ENCODE peak calls at places on chromosome 17, in eight cellular contexts. G is transverse colon; V is kidney; L is heart left ventricle; A is lung; E is PC-3; D is CD4-positive, alpha-beta memory T cell; P is cardiac muscle cell. I is an unnamed sample. For H3K9me3, the result is how much of the 10 kb centered on the place peaks cover.

GRCh38 chr17:77501751-77502625 is 361.2 kb downstream of the SEC14L1 start:
- DNase-seq in G (peak), V (no peak), L (no peak), A (no peak), E (no peak), D (no peak), P (no peak), I (no peak)

GRCh38 chr17:67058036-67058435 is 13.7 kb downstream of the CACNG1 start:
- DNase-seq in G (no peak), V (no peak), L (no peak), A (peak), E (no peak), D (no peak), P (no peak), I (no peak)

GRCh38 chr17:77191266-77191665 is 50.5 kb downstream of the SEC14L1 start:
- DNase-seq in G (no peak), V (no peak), L (no peak), A (no peak), E (no peak), D (no peak), P (no peak), I (no peak)

GRCh38 chr17:18129041-18129502 is 20.5 kb downstream of the MYO15A start:
- DNase-seq in G (no peak), V (no peak), L (no peak), A (peak), E (peak), D (no peak), P (no peak), I (no peak)

GRCh38 chr17:50657054-50657453 is 22.4 kb downstream of the ABCC3 start:
- DNase-seq in G (no peak), V (peak), L (no peak), A (no peak), E (no peak), D (no peak), P (no peak), I (no peak)

GRCh38 chr17:35257080-35257701 is 14.3 kb downstream of the SLFN5 start:
- DNase-seq in G (peak), V (no peak), L (no peak), A (peak), E (peak), D (no peak), P (no peak), I (no peak)

GRCh38 chr17:66114609-66115008 is 77.3 kb downstream of the CEP112 start:
- DNase-seq in G (no peak), V (no peak), L (no peak), A (no peak), E (peak), D (no peak), P (no peak), I (no peak)

GRCh38 chr17:61574542-61575351 is 16.3 kb downstream of the NACA2 start:
- DNase-seq in G (no peak), V (no peak), L (no peak), A (no peak), E (peak), D (no peak), P (peak), I (no peak)

GRCh38 chr17:66190738-66191606 is 961 bp downstream of the CEP112 start:
- DNase-seq in G (no peak), V (no peak), L (no peak), A (no peak), E (peak), D (no peak), P (peak), I (no peak)

GRCh38 chr17:2171725-2172446 is 117.0 kb downstream of the HIC1 start:
- DNase-seq in G (peak), V (peak), L (peak), A (peak), E (peak), D (no peak), P (peak), I (no peak)

GRCh38 chr17:48037036-48037881 is at the start of gene COPZ2:
- DNase-seq in G (peak), V (peak), L (peak), A (peak), E (no peak), D (peak), P (peak), I (peak)

GRCh38 chr17:16297367-16298139 is 55.7 kb downstream of the CENPV start:
- DNase-seq in G (peak), V (no peak), L (no peak), A (no peak), E (no peak), D (no peak), P (no peak), I (no peak)

GRCh38 chr17:8443756-8444155 is 8.1 kb downstream of the NDEL1 start:
- DNase-seq in G (no peak), V (no peak), L (no peak), A (no peak), E (no peak), D (no peak), P (no peak), I (no peak)

GRCh38 chr17:75785016-75785769 is 587 bp downstream of the UNK start:
- DNase-seq in G (peak), V (peak), L (peak), A (peak), E (peak), D (no peak), P (peak), I (no peak)

GRCh38 chr17:19237389-19238166 is 412 bp downstream of the EPN2 start:
- DNase-seq in G (peak), V (peak), L (peak), A (peak), E (no peak), D (peak), P (peak), I (peak)

GRCh38 chr17:40542562-40543411 is 22.5 kb downstream of the CCR7 start:
- DNase-seq in G (peak), V (peak), L (peak), A (no peak), E (no peak), D (no peak), P (no peak), I (no peak)

GRCh38 chr17:1532836-1533602 is 16.6 kb upstream of the INPP5K start:
- DNase-seq in G (no peak), V (no peak), L (no peak), A (no peak), E (peak), D (peak), P (peak), I (peak)

GRCh38 chr17:78705071-78705470 is 77.0 kb downstream of the CYTH1 start:
- DNase-seq in G (no peak), V (no peak), L (no peak), A (no peak), E (no peak), D (no peak), P (no peak), I (no peak)

GRCh38 chr17:9729034-9729650 is 62.2 kb downstream of the DHRS7C start:
- DNase-seq in G (no peak), V (no peak), L (no peak), A (no peak), E (peak), D (peak), P (peak), I (no peak)

GRCh38 chr17:17484451-17484899 is 7.7 kb downstream of the MED9 start:
- DNase-seq in G (no peak), V (no peak), L (no peak), A (no peak), E (no peak), D (no peak), P (no peak), I (no peak)

GRCh38 chr17:50356418-50356817 is 10.5 kb downstream of the XYLT2 start:
- DNase-seq in G (no peak), V (no peak), L (peak), A (no peak), E (no peak), D (no peak), P (no peak), I (no peak)

GRCh38 chr17:39925282-39926134 is 1.9 kb downstream of the ORMDL3 start:
- DNase-seq in G (no peak), V (no peak), L (no peak), A (no peak), E (no peak), D (no peak), P (no peak), I (no peak)

GRCh38 chr17:378068-378467 is 25.5 kb upstream of the RPH3AL start:
- DNase-seq in G (no peak), V (no peak), L (no peak), A (no peak), E (no peak), D (no peak), P (no peak), I (no peak)

GRCh38 chr17:371583-371982 is 19.0 kb upstream of the RPH3AL start:
- DNase-seq in G (no peak), V (no peak), L (no peak), A (no peak), E (no peak), D (no peak), P (no peak), I (no peak)

GRCh38 chr17:376936-377863 is 24.6 kb upstream of the RPH3AL start:
- DNase-seq in G (no peak), V (no peak), L (peak), A (no peak), E (no peak), D (no peak), P (no peak), I (no peak)

GRCh38 chr17:373616-374225 is 21.1 kb upstream of the RPH3AL start:
- DNase-seq in G (no peak), V (no peak), L (no peak), A (no peak), E (peak), D (no peak), P (no peak), I (no peak)

DNA sequence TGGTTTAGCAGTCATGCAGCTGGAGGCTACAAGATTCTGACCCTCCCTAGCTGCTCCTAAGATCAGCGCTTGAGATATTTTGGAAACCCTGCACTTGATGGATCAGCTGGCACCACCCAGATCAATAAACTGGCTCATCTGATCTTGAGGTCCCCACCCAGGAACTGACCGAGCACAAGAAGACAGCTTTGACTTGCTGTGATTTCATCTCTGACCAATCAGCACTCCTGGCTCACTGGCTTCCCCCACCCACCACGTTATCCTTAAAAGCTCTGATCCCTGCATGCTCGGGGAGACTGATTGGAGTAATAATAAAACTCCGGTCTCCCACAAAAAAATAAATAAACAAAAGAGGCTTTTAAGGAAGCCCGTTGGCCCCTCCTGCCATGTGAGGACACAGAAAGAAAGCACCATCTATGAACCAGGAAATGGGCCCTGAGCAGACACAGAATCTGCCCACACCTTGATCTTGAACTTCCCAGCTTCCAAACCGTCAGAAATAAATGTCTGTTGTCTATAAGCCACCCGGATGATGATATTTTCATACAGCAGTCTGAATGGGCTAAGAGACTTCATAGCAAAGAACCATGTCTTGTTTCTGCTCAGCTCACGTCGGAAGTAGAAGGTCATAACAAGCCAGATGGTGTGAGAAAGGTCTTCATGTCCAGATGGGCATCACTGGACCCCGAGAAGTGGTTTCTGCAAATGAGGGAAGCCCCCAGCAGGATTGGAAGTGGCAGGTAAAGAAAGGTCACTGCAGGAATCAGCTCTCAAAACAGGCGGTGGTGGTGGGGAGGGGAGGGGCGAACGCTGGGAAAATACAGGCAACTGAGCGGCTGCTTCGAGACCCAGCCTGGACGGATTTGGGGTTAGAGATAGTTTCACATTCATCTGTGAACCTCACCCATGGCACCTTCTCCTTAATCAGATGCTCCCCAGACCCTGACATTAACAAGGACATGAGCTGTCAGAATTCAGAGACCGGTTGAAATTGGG is 19.8 kb upstream of the RPH3AL start:
- DNase-seq in G (no peak), V (no peak), L (peak), A (no peak), E (no peak), D (no peak), P (no peak), I (no peak)
- H3K9me3 ChIP-seq in G (under half), V (under half), L (under half), A (under half), E (under half), D (under half), P (under half), I (under half)

DNA sequence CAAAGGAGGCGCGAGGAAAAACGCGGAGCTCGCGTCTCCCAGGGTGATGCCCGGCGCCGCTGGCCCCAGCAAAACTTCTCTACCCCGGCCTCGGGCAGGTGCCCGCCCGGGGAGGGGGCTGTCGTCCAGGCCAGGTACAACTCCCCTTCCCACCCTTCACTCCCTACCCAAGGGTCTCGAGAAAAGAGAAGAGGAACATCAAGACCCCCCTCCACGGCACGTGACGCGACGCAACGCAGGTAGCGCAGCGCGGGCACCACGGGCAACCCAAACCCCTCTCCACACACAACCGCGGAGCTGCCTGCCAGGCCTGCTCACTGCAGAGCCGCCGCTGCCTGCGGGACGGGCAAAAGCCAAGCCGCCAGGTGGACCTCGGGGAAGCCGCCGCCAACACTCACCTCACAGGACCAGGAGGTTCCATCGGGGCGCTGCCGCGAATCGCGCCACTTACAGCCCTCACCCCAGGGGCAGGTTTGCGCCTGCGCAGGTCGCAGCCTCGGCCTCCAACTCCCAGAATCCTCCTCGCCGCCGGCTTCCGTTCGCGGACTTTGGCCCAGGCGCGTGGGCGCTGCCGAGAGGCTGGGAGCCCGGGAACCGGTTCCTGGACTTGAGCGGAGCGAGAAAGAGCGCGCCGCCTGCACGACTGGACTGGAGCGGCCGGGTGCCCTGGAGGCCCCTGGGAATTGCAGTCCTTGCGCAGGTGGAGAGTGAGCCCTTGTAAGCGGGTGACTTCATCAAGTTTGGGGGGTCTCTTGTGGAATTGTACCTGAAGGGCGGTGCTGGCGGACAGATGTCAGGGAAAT is at the start of gene ZNF232:
- DNase-seq in G (peak), V (peak), L (peak), A (peak), E (peak), D (peak), P (peak), I (peak)
- H3K9me3 ChIP-seq in G (under half), V (under half), L (under half), A (under half), E (under half), D (under half), P (under half), I (under half)

GRCh38 chr17:72797142-72797541 is 295.3 kb downstream of the SLC39A11 start:
- DNase-seq in G (no peak), V (no peak), L (no peak), A (no peak), E (no peak), D (no peak), P (no peak), I (no peak)
- H3K9me3 ChIP-seq in G (under half), V (under half), L (under half), A (under half), E (under half), D (under half), P (under half), I (under half)

GRCh38 chr17:26807024-26807423 is 486.9 kb upstream of the WSB1 start:
- DNase-seq in G (no peak), V (no peak), L (no peak), A (no peak), E (no peak), D (no peak), P (no peak), I (no peak)
- H3K9me3 ChIP-seq in G (under half), V (half or more), L (under half), A (under half), E (under half), D (under half), P (under half), I (under half)

DNA sequence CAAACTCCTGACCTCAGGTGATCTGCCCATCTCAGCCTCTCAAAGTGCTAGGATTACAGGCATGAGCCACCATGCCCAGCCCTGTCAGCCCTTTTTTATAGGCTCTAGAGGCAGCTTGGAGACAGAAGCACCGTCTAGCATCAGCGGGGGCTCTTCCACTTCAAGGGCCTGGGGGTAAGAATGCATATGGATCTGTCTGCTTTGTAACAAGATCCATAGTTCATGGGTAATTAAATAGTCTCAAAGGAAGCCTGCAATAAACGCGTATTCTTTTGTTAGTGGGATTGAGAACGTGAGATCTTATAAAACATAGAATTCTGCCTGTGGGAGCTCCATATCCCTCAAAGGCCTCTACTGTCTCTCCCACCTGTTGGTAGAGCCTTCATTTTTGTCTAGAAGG is 142.1 kb downstream of the SHISA6 start:
- DNase-seq in G (no peak), V (no peak), L (no peak), A (no peak), E (no peak), D (no peak), P (no peak), I (no peak)
- H3K9me3 ChIP-seq in G (under half), V (under half), L (under half), A (under half), E (under half), D (under half), P (under half), I (under half)

GRCh38 chr17:73604046-73604445 is 40.2 kb downstream of the SDK2 start:
- DNase-seq in G (no peak), V (no peak), L (peak), A (no peak), E (no peak), D (no peak), P (no peak), I (no peak)

GRCh38 chr17:73609078-73609477 is 35.2 kb downstream of the SDK2 start:
- DNase-seq in G (no peak), V (no peak), L (peak), A (no peak), E (no peak), D (no peak), P (no peak), I (no peak)

GRCh38 chr17:73600103-73600871 is 44.0 kb downstream of the SDK2 start:
- DNase-seq in G (no peak), V (no peak), L (no peak), A (no peak), E (no peak), D (no peak), P (peak), I (no peak)

GRCh38 chr17:73605444-73605843 is 38.8 kb downstream of the SDK2 start:
- DNase-seq in G (no peak), V (no peak), L (peak), A (no peak), E (no peak), D (no peak), P (no peak), I (no peak)

DNA sequence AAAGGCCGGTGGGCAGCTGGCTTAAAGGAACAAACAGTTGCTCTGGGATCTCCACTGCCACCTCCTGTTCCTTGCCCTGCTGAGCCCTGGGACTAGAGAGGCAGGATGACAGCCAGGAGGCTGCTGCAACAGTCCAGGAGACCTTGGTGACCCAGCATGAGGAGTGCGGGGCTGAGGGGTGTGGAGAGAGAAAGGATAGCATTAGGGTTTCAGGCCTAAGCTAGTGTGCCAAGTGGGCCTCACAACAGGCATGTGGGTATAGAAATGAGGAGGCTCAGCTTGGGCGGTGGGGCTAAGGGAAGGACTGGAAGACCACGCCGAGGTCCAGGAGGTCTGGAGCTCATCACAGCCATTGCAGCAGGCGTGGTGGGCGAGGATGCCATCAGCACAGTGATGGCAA is 39.8 kb downstream of the SDK2 start:
- DNase-seq in G (no peak), V (no peak), L (peak), A (no peak), E (no peak), D (no peak), P (no peak), I (no peak)
- H3K9me3 ChIP-seq in G (under half), V (under half), L (under half), A (under half), E (under half), D (under half), P (under half), I (under half)

GRCh38 chr17:83196973-83197880 is 117.8 kb downstream of the METRNL start:
- DNase-seq in G (no peak), V (peak), L (peak), A (no peak), E (no peak), D (no peak), P (no peak), I (no peak)

GRCh38 chr17:83199500-83200201 is 120.2 kb downstream of the METRNL start:
- DNase-seq in G (peak), V (peak), L (peak), A (peak), E (peak), D (peak), P (no peak), I (no peak)

GRCh38 chr17:83200231-83200699 is 120.9 kb downstream of the METRNL start:
- DNase-seq in G (peak), V (peak), L (peak), A (peak), E (peak), D (peak), P (no peak), I (peak)

GRCh38 chr17:83200746-83201145 is 121.3 kb downstream of the METRNL start:
- DNase-seq in G (no peak), V (peak), L (peak), A (no peak), E (no peak), D (no peak), P (no peak), I (no peak)

GRCh38 chr17:83198366-83199341 is 119.2 kb downstream of the METRNL start:
- DNase-seq in G (no peak), V (peak), L (peak), A (no peak), E (no peak), D (no peak), P (no peak), I (no peak)
- H3K9me3 ChIP-seq in G (under half), V (under half), L (under half), A (under half), E (under half), D (under half), P (under half), I (under half)

DNA sequence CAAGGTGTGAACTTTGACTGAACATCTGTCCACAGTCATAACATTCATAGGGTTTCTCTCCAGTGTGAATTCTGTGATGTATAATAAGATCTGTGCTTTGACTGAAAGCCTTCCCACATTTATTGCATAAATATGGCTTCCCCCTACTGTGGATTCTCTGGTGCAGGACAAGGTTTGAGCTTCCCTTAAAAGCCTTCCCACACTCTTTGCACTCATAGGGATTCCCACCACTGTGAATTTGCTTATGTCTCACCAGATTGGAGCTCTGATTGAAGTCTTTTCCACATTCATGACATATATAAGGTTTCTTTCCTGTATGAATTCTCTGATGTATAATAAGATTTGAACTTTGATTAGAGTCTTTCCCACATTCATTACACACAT is 8.3 kb downstream of the ZNF594 start:
- DNase-seq in G (no peak), V (no peak), L (no peak), A (no peak), E (no peak), D (no peak), P (no peak), I (no peak)
- H3K9me3 ChIP-seq in G (half or more), V (half or more), L (half or more), A (under half), E (under half), D (under half), P (under half), I (under half)